ENCODE peak calls at places on chromosomes 11 and 22, in nine cellular contexts. X is PC-3, C is OCI-LY7, W is SK-N-SH, P is HCT116, F is MM.1S, U is GM23248, V is neural progenitor cell, Y is hepatocyte. L is an unnamed sample.

GRCh38 chr22:17590586-17590985 is 27.3 kb downstream of the SLC25A18 start:
- DNase-seq in P (no peak), U (no peak), X (no peak), W (no peak), V (no peak), Y (no peak), C (no peak), F (no peak), L (no peak)

GRCh38 chr11:94767701-94768601 is at the start of gene AMOTL1:
- DNase-seq in Y (peak), W (peak), U (peak), X (peak), C (no peak), P (peak), F (peak), V (peak), L (peak)

GRCh38 chr11:66969584-66970205 is 5.4 kb upstream of the C11orf86 start:
- DNase-seq in F (no peak), Y (no peak), X (no peak), U (peak), V (no peak), P (no peak), W (no peak), C (no peak), L (no peak)

GRCh38 chr11:57491371-57492061 is 24.0 kb downstream of the SLC43A1 start:
- DNase-seq in F (no peak), V (peak), P (no peak), U (peak), W (peak), C (peak), X (no peak), Y (no peak), L (peak)

GRCh38 chr22:20092477-20092854 is 12.4 kb downstream of the DGCR8 start:
- DNase-seq in F (no peak), Y (no peak), V (no peak), X (no peak), C (no peak), U (no peak), W (no peak), P (no peak), L (no peak)

GRCh38 chr22:29149841-29150555 is 55.7 kb upstream of the EMID1 start:
- DNase-seq in X (no peak), W (no peak), P (no peak), Y (no peak), V (peak), U (no peak), F (no peak), C (no peak), L (no peak)

GRCh38 chr22:29136715-29137700 is 64.2 kb downstream of the KREMEN1 start:
- DNase-seq in W (no peak), V (no peak), U (no peak), F (no peak), X (no peak), P (no peak), Y (no peak), C (no peak), L (no peak)

GRCh38 chr11:59271247-59271755 is 58.6 kb upstream of the MPEG1 start:
- DNase-seq in X (no peak), W (no peak), F (no peak), V (no peak), U (no peak), P (no peak), Y (no peak), C (peak), L (no peak)

GRCh38 chr22:19625331-19626041 is 88.8 kb upstream of the SEPTIN5 start:
- DNase-seq in V (no peak), C (no peak), X (no peak), U (no peak), F (no peak), Y (no peak), P (no peak), W (no peak), L (no peak)

GRCh38 chr22:22787805-22788459 is 99.7 kb upstream of the IGLL5 start:
- DNase-seq in P (peak), W (peak), F (peak), U (peak), Y (peak), X (peak), V (peak), C (peak), L (peak)

GRCh38 chr11:96155627-96156378 is 187.2 kb downstream of the MAML2 start:
- DNase-seq in C (no peak), W (peak), F (no peak), P (peak), U (peak), Y (peak), X (peak), V (peak), L (peak)

GRCh38 chr11:64400096-64400495 is 41.1 kb downstream of the RPS6KA4 start:
- DNase-seq in Y (no peak), X (peak), W (no peak), U (peak), P (no peak), V (no peak), C (no peak), F (no peak), L (no peak)

GRCh38 chr11:126701555-126701897 is 299.0 kb downstream of the KIRREL3 start:
- DNase-seq in W (no peak), V (no peak), F (no peak), U (no peak), Y (no peak), C (no peak), X (no peak), P (no peak), L (no peak)

GRCh38 chr11:66557733-66558326 is 10.6 kb downstream of the CTSF start:
- DNase-seq in C (no peak), X (no peak), W (no peak), P (no peak), Y (no peak), U (no peak), F (no peak), V (no peak), L (no peak)

GRCh38 chr11:45110562-45110961 is 35.9 kb upstream of the PRDM11 start:
- DNase-seq in Y (peak), V (peak), P (peak), W (peak), F (peak), U (peak), C (peak), X (peak), L (peak)

GRCh38 chr11:13963169-13963948 is 836 bp downstream of the SPON1 start:
- DNase-seq in U (peak), X (no peak), W (peak), F (no peak), Y (peak), V (peak), C (no peak), P (no peak), L (peak)

GRCh38 chr11:12725047-12725862 is 51.0 kb downstream of the TEAD1 start:
- DNase-seq in P (no peak), W (no peak), X (peak), C (no peak), U (no peak), Y (no peak), F (peak), V (no peak), L (no peak)

GRCh38 chr11:62105611-62106245 is 18.1 kb upstream of the INCENP start:
- DNase-seq in X (no peak), C (no peak), U (peak), F (no peak), Y (no peak), V (no peak), W (no peak), P (no peak), L (no peak)

GRCh38 chr11:62108971-62109391 is 14.8 kb upstream of the INCENP start:
- DNase-seq in U (peak), X (peak), Y (no peak), P (no peak), W (no peak), V (no peak), C (no peak), F (no peak), L (no peak)

GRCh38 chr11:62104001-62104400 is 19.8 kb upstream of the INCENP start:
- DNase-seq in Y (no peak), X (no peak), F (no peak), W (no peak), U (peak), C (no peak), V (no peak), P (no peak), L (no peak)

GRCh38 chr11:62104816-62105610 is 18.8 kb upstream of the INCENP start:
- DNase-seq in Y (no peak), C (no peak), X (no peak), W (no peak), V (no peak), P (no peak), U (peak), F (no peak), L (no peak)

DNA sequence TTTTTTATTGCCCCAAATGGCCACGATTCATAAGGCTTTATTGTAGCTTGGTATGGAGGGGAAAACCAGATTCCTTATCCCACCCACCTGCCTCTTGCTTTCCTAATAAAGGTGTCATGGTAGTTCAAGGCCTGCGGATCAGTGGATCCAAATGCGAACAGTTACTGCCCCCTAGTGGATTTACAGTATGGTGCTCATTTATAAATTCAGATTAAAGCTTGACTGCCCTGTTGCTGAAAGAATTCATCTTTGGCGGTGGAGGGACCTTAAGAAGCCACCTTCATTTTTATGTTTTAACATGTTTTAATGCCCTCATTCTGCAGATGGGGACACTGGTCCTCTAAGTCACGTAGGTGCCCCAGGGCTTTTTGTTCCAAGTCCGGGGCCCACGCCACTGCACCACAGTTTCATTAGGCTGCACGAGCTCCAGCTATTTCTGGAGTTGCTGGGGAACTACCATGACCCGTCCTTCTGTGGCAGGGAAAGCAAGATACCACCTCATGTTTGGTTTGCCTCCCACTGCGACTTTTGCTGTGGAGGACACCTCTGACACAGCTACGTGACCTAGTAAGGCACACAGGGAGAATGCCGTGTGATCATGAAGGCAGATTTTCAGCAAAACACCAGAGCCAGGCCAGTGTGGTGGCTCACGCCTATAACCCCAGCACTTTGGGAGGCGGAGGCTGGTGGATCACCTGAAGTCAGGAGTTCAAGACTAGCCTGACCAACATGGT is 15.6 kb upstream of the INCENP start:
- DNase-seq in V (peak), P (peak), X (peak), C (peak), W (peak), F (peak), Y (peak), U (peak), L (peak)
- TF ChIP-seq EZH2phosphoT487 in V (no peak), P (no peak), X (no peak), C (no peak), W (no peak), F (no peak), Y (no peak), U (no peak), L (no peak)

GRCh38 chr11:131686836-131687235 is 316.4 kb downstream of the NTM start:
- DNase-seq in Y (no peak), C (no peak), X (no peak), F (no peak), U (no peak), W (no peak), V (no peak), P (no peak), L (no peak)
- TF ChIP-seq EZH2phosphoT487 in Y (no peak), C (no peak), X (no peak), F (no peak), U (no peak), W (no peak), V (no peak), P (no peak), L (no peak)

DNA sequence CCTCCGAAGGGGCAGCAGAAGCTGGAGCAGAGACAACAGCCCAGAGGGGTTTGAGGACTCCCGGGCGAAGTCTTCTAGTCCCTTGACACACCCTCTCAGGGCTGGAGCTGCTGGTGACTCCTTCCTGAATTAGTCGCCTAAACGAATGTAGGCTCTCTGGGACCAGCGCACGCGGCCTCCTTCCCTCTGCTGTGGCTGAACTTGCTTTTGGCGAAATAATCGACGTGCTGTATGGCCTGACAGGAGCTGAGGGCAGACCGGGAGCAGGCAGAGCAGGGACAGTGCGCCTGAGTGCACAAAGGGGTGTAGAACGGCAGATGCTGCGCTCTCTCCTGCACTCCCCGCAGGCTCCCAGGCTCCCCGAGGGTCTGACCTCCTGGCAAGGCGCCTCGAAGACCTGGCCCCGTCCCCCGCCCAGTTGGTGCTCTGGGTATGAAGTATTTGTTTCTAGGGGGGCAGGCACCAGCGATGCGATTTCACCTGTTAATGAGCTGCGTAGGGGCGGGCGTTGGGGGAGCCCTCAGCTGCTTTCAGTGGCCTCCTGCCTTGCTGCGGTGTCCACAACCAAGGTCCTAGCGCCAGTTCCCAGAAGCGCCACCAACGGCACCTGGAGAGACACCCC is 5.3 kb downstream of the SLC17A6 start:
- DNase-seq in U (no peak), C (no peak), X (no peak), W (no peak), F (no peak), V (peak), P (no peak), Y (no peak), L (peak)
- TF ChIP-seq EZH2phosphoT487 in U (no peak), C (no peak), X (no peak), W (no peak), F (no peak), V (no peak), P (no peak), Y (no peak), L (no peak)

GRCh38 chr11:70525466-70525865 is 127.1 kb downstream of the CTTN start:
- DNase-seq in C (no peak), Y (no peak), P (no peak), W (peak), X (no peak), F (no peak), V (no peak), U (no peak), L (no peak)
- TF ChIP-seq EZH2phosphoT487 in C (no peak), Y (no peak), P (no peak), W (no peak), X (no peak), F (no peak), V (no peak), U (no peak), L (no peak)

DNA sequence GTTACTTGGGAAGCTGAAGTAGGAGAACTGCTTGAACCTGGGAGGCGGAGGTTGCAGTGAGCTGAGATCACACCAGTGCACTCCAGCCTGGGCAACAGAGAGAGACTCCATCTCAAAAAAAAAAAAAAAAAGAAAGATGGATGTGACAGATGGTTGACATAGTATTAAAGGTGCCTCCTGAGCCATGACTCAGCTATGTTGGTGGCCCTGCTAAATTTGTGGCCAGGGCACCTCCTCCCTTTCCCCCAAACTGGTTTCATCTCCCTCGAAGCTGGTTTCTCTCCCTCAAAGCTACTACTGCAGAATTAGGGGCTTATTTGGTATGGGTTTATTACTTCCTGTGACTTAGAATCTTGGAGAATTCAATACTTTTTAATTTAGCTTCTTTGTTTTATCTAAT is 31.5 kb downstream of the SDHD start:
- DNase-seq in V (no peak), F (peak), P (no peak), W (no peak), U (no peak), X (no peak), Y (no peak), C (no peak), L (no peak)
- TF ChIP-seq EZH2phosphoT487 in V (no peak), F (no peak), P (no peak), W (no peak), U (no peak), X (no peak), Y (no peak), C (no peak), L (no peak)

GRCh38 chr11:118295834-118296454 is 8.6 kb upstream of the CD3E start:
- DNase-seq in F (no peak), V (peak), U (peak), W (no peak), X (peak), C (peak), P (peak), Y (peak), L (peak)
- TF ChIP-seq EZH2phosphoT487 in F (no peak), V (no peak), U (no peak), W (no peak), X (no peak), C (no peak), P (no peak), Y (no peak), L (no peak)

GRCh38 chr11:55357560-55358184 is 10.1 kb upstream of the OR4A15 start:
- DNase-seq in F (peak), U (no peak), P (no peak), V (no peak), C (peak), X (peak), Y (no peak), W (no peak), L (peak)
- TF ChIP-seq EZH2phosphoT487 in F (no peak), U (no peak), P (no peak), V (no peak), C (no peak), X (no peak), Y (no peak), W (no peak), L (no peak)

GRCh38 chr22:45709866-45710265 is 38.2 kb downstream of the ATXN10 start:
- DNase-seq in V (no peak), C (no peak), U (peak), P (no peak), X (peak), Y (no peak), F (no peak), W (no peak), L (no peak)

GRCh38 chr22:45710469-45710868 is 38.8 kb downstream of the ATXN10 start:
- DNase-seq in U (no peak), Y (no peak), X (no peak), V (no peak), P (no peak), C (no peak), F (no peak), W (no peak), L (no peak)

GRCh38 chr22:45707605-45708004 is 36.0 kb downstream of the ATXN10 start:
- DNase-seq in F (no peak), U (no peak), P (no peak), W (no peak), Y (no peak), V (no peak), X (no peak), C (no peak), L (no peak)

GRCh38 chr22:45708145-45708544 is 36.5 kb downstream of the ATXN10 start:
- DNase-seq in Y (no peak), X (no peak), C (no peak), P (no peak), F (no peak), W (no peak), U (no peak), V (no peak), L (no peak)

GRCh38 chr22:45709004-45709739 is 37.5 kb downstream of the ATXN10 start:
- DNase-seq in V (no peak), F (no peak), C (no peak), X (peak), W (peak), P (no peak), Y (no peak), U (peak), L (no peak)
- TF ChIP-seq EZH2phosphoT487 in V (no peak), F (no peak), C (no peak), X (no peak), W (no peak), P (no peak), Y (no peak), U (no peak), L (no peak)

L was measured in GM23338.